ENCODE peak calls at places on chromosomes 4 and X, in seven cellular contexts. F is GM19239, N is endodermal cell, R is M059J, H is pancreas, K is endothelial cell, A is pons. J is an unnamed sample.

GRCh38 chr4:54091637-54092404 is 8.1 kb upstream of the GSX2 start:
- DNase-seq in K (no peak), A (peak), R (peak), H (peak), F (no peak), N (peak), J (peak)

GRCh38 chrX:154136627-154137161 is 7.3 kb upstream of the OPN1LW start:
- DNase-seq in H (peak), A (peak), K (peak), N (peak), R (peak), F (peak), J (peak)

GRCh38 chr4:6767341-6767724 is 15.2 kb upstream of the KIAA0232 start:
- DNase-seq in N (peak), H (no peak), R (peak), A (no peak), F (no peak), K (no peak), J (no peak)

GRCh38 chrX:56728321-56728720 is 722 bp upstream of the NBDY start:
- DNase-seq in K (no peak), H (no peak), F (no peak), R (peak), N (no peak), A (peak), J (no peak)

GRCh38 chrX:109840585-109840984 is 107.5 kb upstream of the ACSL4 start:
- DNase-seq in N (no peak), K (no peak), R (peak), H (peak), F (no peak), A (peak), J (no peak)

GRCh38 chr4:39442910-39443480 is 15.7 kb downstream of the RPL9 start:
- DNase-seq in F (no peak), A (no peak), H (no peak), R (no peak), N (no peak), K (no peak), J (no peak)

GRCh38 chrX:3244955-3245354 is 101.5 kb downstream of the MXRA5 start:
- DNase-seq in A (no peak), R (peak), N (no peak), F (no peak), H (no peak), K (no peak), J (no peak)

GRCh38 chr4:108141213-108142045 is 27.3 kb downstream of the LEF1 start:
- DNase-seq in A (no peak), R (no peak), H (no peak), K (no peak), N (no peak), F (no peak), J (peak)

J was measured in GM23338.